ENCODE peak calls at places on chromosomes 13 and 19, in ten cellular contexts. M is heart left ventricle, F is neural progenitor cell, Y is uterus, H is AG04450, R is left lung, L is ovary, I is ascending aorta, S is endothelial cell of umbilical vein, V is heart right ventricle. E is an unnamed sample.

GRCh38 chr19:13964776-13965175 is 12.5 kb downstream of the DCAF15 start:
- DNase-seq in L (no peak), I (no peak), F (no peak), M (no peak), H (no peak), Y (no peak), R (no peak), S (no peak), V (no peak), E (no peak)

GRCh38 chr19:45376045-45376724 is 5.8 kb upstream of the ERCC2 start:
- DNase-seq in V (peak), H (peak), F (peak), I (no peak), M (peak), R (no peak), L (peak), S (peak), Y (peak), E (no peak)

GRCh38 chr19:4416268-4416667 is 13.8 kb downstream of the CHAF1A start:
- DNase-seq in V (no peak), S (no peak), H (no peak), Y (no peak), R (no peak), M (no peak), I (no peak), L (no peak), F (no peak), E (no peak)

GRCh38 chr13:108963846-108964600 is 334.6 kb downstream of the MYO16 start:
- DNase-seq in I (no peak), S (no peak), L (no peak), R (no peak), Y (no peak), V (no peak), M (no peak), H (peak), F (no peak), E (no peak)

GRCh38 chr19:7944177-7944761 is 803 bp upstream of the TIMM44 start:
- DNase-seq in L (peak), H (peak), S (peak), M (peak), R (peak), F (peak), V (peak), Y (peak), I (peak), E (peak)

GRCh38 chr19:55549500-55550320 is 4.4 kb upstream of the SBK3 start:
- DNase-seq in H (peak), L (no peak), I (no peak), V (no peak), F (peak), S (peak), R (no peak), M (no peak), Y (no peak), E (no peak)

GRCh38 chr19:45711851-45712698 is 18.6 kb downstream of the FBXO46 start:
- DNase-seq in M (no peak), V (no peak), R (peak), Y (no peak), H (no peak), L (no peak), S (no peak), F (no peak), I (no peak), E (no peak)

GRCh38 chr13:39402221-39402620 is 200.8 kb downstream of the LHFPL6 start:
- DNase-seq in I (no peak), H (no peak), S (no peak), F (no peak), Y (no peak), M (no peak), V (no peak), R (no peak), L (no peak), E (no peak)

GRCh38 chr13:90696656-90697055 is 650.8 kb upstream of the MIR17HG start:
- DNase-seq in S (no peak), I (no peak), H (no peak), M (no peak), F (no peak), R (no peak), Y (no peak), L (no peak), V (no peak), E (no peak)

GRCh38 chr13:21395953-21396352 is 63.1 kb downstream of the ZDHHC20 start:
- DNase-seq in V (no peak), L (no peak), R (no peak), M (no peak), H (no peak), F (no peak), Y (no peak), I (no peak), S (no peak), E (no peak)

GRCh38 chr19:46927893-46928292 is 67.1 kb downstream of the ARHGAP35 start:
- DNase-seq in M (no peak), H (no peak), L (no peak), V (no peak), R (no peak), I (no peak), S (no peak), F (no peak), Y (no peak), E (no peak)

GRCh38 chr19:31943305-31943704 is 402.1 kb upstream of the ZNF507 start:
- DNase-seq in H (no peak), S (no peak), F (peak), V (no peak), R (no peak), M (no peak), Y (no peak), I (no peak), L (no peak), E (no peak)

GRCh38 chr13:97191615-97192014 is 30.5 kb upstream of the MBNL2 start:
- DNase-seq in H (no peak), M (no peak), L (no peak), Y (no peak), S (no peak), R (no peak), F (no peak), I (no peak), V (no peak), E (peak)

GRCh38 chr13:89988206-89988605 is 1359.3 kb upstream of the MIR17HG start:
- DNase-seq in S (no peak), M (no peak), Y (no peak), R (no peak), H (no peak), I (no peak), V (no peak), F (no peak), L (no peak), E (no peak)

GRCh38 chr13:110432522-110432921 is 125.4 kb downstream of the COL4A2 start:
- DNase-seq in L (no peak), F (no peak), R (no peak), M (no peak), S (no peak), H (no peak), V (no peak), Y (no peak), I (no peak), E (no peak)

GRCh38 chr13:111915104-111915551 is 151.8 kb upstream of the SOX1 start:
- DNase-seq in F (no peak), R (no peak), L (no peak), Y (no peak), S (no peak), V (no peak), H (no peak), M (no peak), I (no peak), E (peak)

GRCh38 chr13:31050486-31051400 is 111.0 kb downstream of the HSPH1 start:
- DNase-seq in V (no peak), F (peak), I (no peak), Y (no peak), L (no peak), S (no peak), R (no peak), M (no peak), H (no peak), E (no peak)

GRCh38 chr13:33541962-33542308 is 256.4 kb upstream of the STARD13 start:
- DNase-seq in S (no peak), I (no peak), H (no peak), F (no peak), M (no peak), L (no peak), Y (no peak), V (no peak), R (no peak), E (no peak)

GRCh38 chr19:49930483-49931011 is 1.2 kb upstream of the NUP62 start:
- DNase-seq in H (no peak), R (peak), V (peak), L (peak), Y (peak), S (no peak), F (no peak), M (peak), I (no peak), E (no peak)

GRCh38 chr13:60617863-60618733 is 221.1 kb downstream of the TDRD3 start:
- DNase-seq in M (no peak), V (no peak), R (no peak), I (no peak), F (peak), S (peak), H (no peak), Y (no peak), L (no peak), E (no peak)
- TF ChIP-seq CTCF in M (no peak), V (no peak), R (no peak), I (no peak), F (peak), S (peak), H (peak), Y (no peak), L (no peak), E (no peak)

GRCh38 chr13:106649495-106649894 is 81.6 kb upstream of the ARGLU1 start:
- DNase-seq in L (no peak), R (no peak), F (no peak), V (no peak), Y (no peak), M (no peak), H (no peak), S (no peak), I (no peak), E (no peak)

GRCh38 chr13:106651442-106651841 is 83.5 kb upstream of the ARGLU1 start:
- DNase-seq in S (peak), I (no peak), H (no peak), Y (no peak), M (no peak), L (no peak), V (no peak), R (no peak), F (no peak), E (no peak)

GRCh38 chr13:106656214-106656613 is 88.3 kb upstream of the ARGLU1 start:
- DNase-seq in F (no peak), V (no peak), R (no peak), I (no peak), S (no peak), M (no peak), H (no peak), L (no peak), Y (no peak), E (no peak)

GRCh38 chr13:106650690-106651205 is 82.8 kb upstream of the ARGLU1 start:
- DNase-seq in V (no peak), I (no peak), S (peak), F (no peak), H (no peak), R (no peak), L (no peak), M (no peak), Y (no peak), E (no peak)
- H3K27ac ChIP-seq in V (peak), I (no peak), S (peak), F (no peak), H (no peak), R (no peak), L (no peak), M (no peak), Y (no peak), E (no peak)

GRCh38 chr19:38318595-38319142 is 976 bp upstream of the KCNK6 start:
- DNase-seq in L (peak), M (peak), I (no peak), R (no peak), F (no peak), H (no peak), S (peak), Y (peak), V (peak), E (no peak)
- H3K4me3 ChIP-seq in L (no peak), M (peak), I (peak), R (no peak), F (peak), H (no peak), S (no peak), Y (no peak), V (peak), E (peak)

DNA sequence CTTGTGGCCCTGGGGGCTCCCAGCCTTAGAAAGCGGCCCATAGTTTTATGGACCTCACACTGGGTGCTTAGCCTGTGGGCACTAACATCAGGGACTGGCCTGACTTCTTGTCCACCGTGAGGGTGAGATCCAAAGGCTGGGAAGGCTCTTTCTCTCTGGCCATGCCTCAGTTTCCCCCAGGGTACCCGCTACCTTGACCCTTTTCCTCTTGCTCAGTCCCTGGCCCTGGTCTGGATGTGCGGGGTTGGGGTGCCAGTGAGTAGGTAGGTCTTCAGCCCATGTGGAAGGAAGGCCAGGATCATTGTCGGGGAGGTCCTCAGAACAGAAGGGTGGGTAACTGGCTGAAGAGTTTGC is 1.6 kb upstream of the TMEM161A start:
- DNase-seq in F (no peak), H (no peak), V (no peak), S (no peak), Y (no peak), I (no peak), R (no peak), M (no peak), L (no peak), E (no peak)
- TF ChIP-seq CTCF in F (no peak), H (no peak), V (peak), S (no peak), Y (no peak), I (no peak), R (no peak), M (no peak), L (no peak), E (no peak)

GRCh38 chr13:98988277-98988676 is 10.4 kb upstream of the DOCK9 start:
- DNase-seq in I (no peak), F (no peak), V (no peak), H (no peak), S (no peak), Y (no peak), L (no peak), R (no peak), M (no peak), E (no peak)
- H3K27ac ChIP-seq in I (no peak), F (no peak), V (no peak), H (no peak), S (no peak), Y (no peak), L (peak), R (no peak), M (no peak), E (no peak)

GRCh38 chr13:26664286-26664685 is 96.3 kb downstream of the GPR12 start:
- DNase-seq in M (no peak), S (no peak), V (no peak), I (no peak), Y (no peak), L (no peak), F (no peak), R (no peak), H (no peak), E (no peak)
- H3K4me3 ChIP-seq in M (no peak), S (no peak), V (no peak), I (no peak), Y (no peak), L (no peak), F (no peak), R (no peak), H (no peak), E (no peak)

GRCh38 chr13:29523199-29523931 is 72.1 kb downstream of the SLC7A1 start:
- DNase-seq in R (no peak), H (no peak), M (peak), Y (no peak), L (no peak), F (no peak), I (no peak), S (peak), V (peak), E (no peak)

GRCh38 chr13:29520671-29521070 is 74.8 kb downstream of the SLC7A1 start:
- DNase-seq in M (no peak), L (no peak), H (peak), F (no peak), V (no peak), I (no peak), S (peak), R (no peak), Y (no peak), E (no peak)

GRCh38 chr13:29521336-29521735 is 74.2 kb downstream of the SLC7A1 start:
- DNase-seq in M (no peak), I (no peak), L (no peak), S (no peak), F (no peak), Y (no peak), R (no peak), H (no peak), V (no peak), E (no peak)

GRCh38 chr13:29524176-29524575 is 71.3 kb downstream of the SLC7A1 start:
- DNase-seq in M (peak), Y (no peak), L (no peak), F (no peak), H (no peak), V (peak), R (no peak), S (no peak), I (no peak), E (no peak)

GRCh38 chr13:29522044-29522685 is 73.3 kb downstream of the SLC7A1 start:
- DNase-seq in M (no peak), Y (peak), F (no peak), I (no peak), S (no peak), H (no peak), V (no peak), R (no peak), L (no peak), E (no peak)
- TF ChIP-seq CTCF in M (no peak), Y (no peak), F (no peak), I (no peak), S (no peak), H (no peak), V (no peak), R (no peak), L (no peak), E (no peak)

GRCh38 chr13:73069206-73069815 is 10.5 kb downstream of the KLF5 start:
- DNase-seq in I (no peak), R (no peak), F (no peak), S (no peak), L (no peak), M (no peak), H (no peak), Y (no peak), V (no peak), E (no peak)
- H3K27ac ChIP-seq in I (no peak), R (no peak), F (no peak), S (no peak), L (no peak), M (no peak), H (no peak), Y (no peak), V (no peak), E (no peak)

GRCh38 chr13:113588394-113589111 is 4.0 kb downstream of the TFDP1 start:
- DNase-seq in S (no peak), H (no peak), F (no peak), I (no peak), V (no peak), Y (peak), L (peak), M (no peak), R (no peak), E (no peak)

GRCh38 chr13:113584870-113585671 is 518 bp downstream of the TFDP1 start:
- DNase-seq in I (no peak), S (no peak), M (peak), R (peak), Y (peak), F (peak), V (no peak), L (peak), H (no peak), E (no peak)

GRCh38 chr13:113584205-113584869 is at the start of gene TFDP1:
- DNase-seq in F (peak), M (peak), H (peak), I (no peak), R (peak), V (peak), Y (peak), L (peak), S (peak), E (peak)

GRCh38 chr13:113586661-113587479 is 2.3 kb downstream of the TFDP1 start:
- DNase-seq in F (no peak), R (no peak), H (no peak), S (no peak), M (no peak), L (peak), I (no peak), V (no peak), Y (peak), E (no peak)

GRCh38 chr13:113585828-113586355 is 1.3 kb downstream of the TFDP1 start:
- DNase-seq in S (no peak), V (no peak), Y (peak), F (no peak), M (no peak), I (no peak), H (no peak), R (peak), L (peak), E (no peak)
- H3K4me3 ChIP-seq in S (peak), V (peak), Y (no peak), F (peak), M (peak), I (peak), H (peak), R (peak), L (peak), E (peak)

GRCh38 chr13:43698743-43699142 is 88.0 kb downstream of the ENOX1 start:
- DNase-seq in L (no peak), M (no peak), V (no peak), F (no peak), S (no peak), H (peak), Y (no peak), I (no peak), R (no peak), E (no peak)

GRCh38 chr13:43694265-43694664 is 92.5 kb downstream of the ENOX1 start:
- DNase-seq in L (no peak), H (no peak), M (no peak), S (no peak), F (no peak), Y (no peak), R (no peak), V (no peak), I (no peak), E (no peak)

GRCh38 chr13:43697323-43697722 is 89.4 kb downstream of the ENOX1 start:
- DNase-seq in L (no peak), Y (no peak), F (no peak), I (no peak), V (no peak), S (no peak), M (no peak), H (no peak), R (no peak), E (no peak)

GRCh38 chr13:43693639-43694038 is 93.1 kb downstream of the ENOX1 start:
- DNase-seq in S (no peak), M (no peak), Y (no peak), H (no peak), L (no peak), F (no peak), R (no peak), I (no peak), V (no peak), E (no peak)

DNA sequence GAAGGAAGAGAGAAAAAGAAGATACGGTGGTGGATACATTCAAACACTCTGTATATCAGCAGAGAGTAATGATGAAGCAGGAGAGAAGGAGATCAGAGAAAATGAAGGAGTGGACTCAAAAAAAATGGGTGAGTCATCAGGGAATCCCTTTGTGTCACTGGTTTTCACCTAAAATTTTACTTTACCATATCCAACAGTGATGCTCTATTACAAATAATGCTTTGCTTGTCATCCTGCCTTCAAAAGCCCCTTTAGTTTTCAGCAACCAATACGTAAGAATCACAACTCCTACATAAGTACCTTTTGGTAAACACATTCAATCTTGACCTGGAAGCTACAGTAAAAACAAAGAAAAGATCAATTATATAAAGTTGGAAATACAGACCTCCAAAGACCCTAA is 88.8 kb downstream of the ENOX1 start:
- DNase-seq in V (no peak), R (no peak), F (no peak), M (no peak), H (no peak), L (no peak), I (no peak), Y (no peak), S (no peak), E (no peak)
- TF ChIP-seq CTCF in V (no peak), R (no peak), F (no peak), M (no peak), H (no peak), L (no peak), I (no peak), Y (no peak), S (no peak), E (no peak)